ENCODE peak calls at places on chromosomes 16 and 17, in five cellular contexts. One of them, this sample, is unnamed.

GRCh38 chr16:56932588-56933265 is 785 bp downstream of the HERPUD1 start:
- DNase-seq in stomach: peak; percentile 80
- DNase-seq in spleen: peak; percentile 94
- DNase-seq in prostate gland: peak; percentile 81
- DNase-seq in breast epithelium: peak; percentile 83
- DNase-seq in this sample: peak; percentile 95

GRCh38 chr17:40553694-40554534 is 11.4 kb downstream of the CCR7 start:
- DNase-seq in stomach: peak; percentile 25
- DNase-seq in spleen: peak; percentile 85
- DNase-seq in prostate gland: no peak
- DNase-seq in breast epithelium: peak; percentile 78
- DNase-seq in this sample: peak; percentile 91

GRCh38 chr16:66741131-66741900 is 10.1 kb downstream of the DYNC1LI2 start:
- DNase-seq in stomach: peak; percentile 91
- DNase-seq in spleen: no peak
- DNase-seq in prostate gland: peak; percentile 91
- DNase-seq in breast epithelium: peak; percentile 91
- DNase-seq in this sample: peak; percentile 96

GRCh38 chr16:81445926-81446317 is 1.3 kb downstream of the CMIP start:
- DNase-seq in stomach: no peak
- DNase-seq in spleen: no peak
- DNase-seq in prostate gland: peak; percentile 33
- DNase-seq in breast epithelium: no peak
- DNase-seq in this sample: no peak

GRCh38 chr17:72126575-72127486 is 6.0 kb downstream of the SOX9 start:
- DNase-seq in stomach: peak; percentile 61
- DNase-seq in spleen: no peak
- DNase-seq in prostate gland: peak; percentile 49
- DNase-seq in breast epithelium: no peak
- DNase-seq in this sample: no peak

GRCh38 chr16:85051710-85052082 is 24.1 kb downstream of the KIAA0513 start:
- DNase-seq in stomach: no peak
- DNase-seq in spleen: no peak
- DNase-seq in prostate gland: no peak
- DNase-seq in breast epithelium: no peak
- DNase-seq in this sample: no peak

GRCh38 chr16:58464916-58465731 is 34.8 kb upstream of the NDRG4 start:
- DNase-seq in stomach: no peak
- DNase-seq in spleen: peak; percentile 54
- DNase-seq in prostate gland: no peak
- DNase-seq in breast epithelium: no peak
- DNase-seq in this sample: no peak

GRCh38 chr17:59754547-59754946 is 47.1 kb downstream of the VMP1 start:
- DNase-seq in stomach: no peak
- DNase-seq in spleen: no peak
- DNase-seq in prostate gland: no peak
- DNase-seq in breast epithelium: no peak
- DNase-seq in this sample: no peak

GRCh38 chr16:49336581-49336980 is 37.0 kb upstream of the C16orf78 start:
- DNase-seq in stomach: peak; percentile 1
- DNase-seq in spleen: no peak
- DNase-seq in prostate gland: no peak
- DNase-seq in breast epithelium: no peak
- DNase-seq in this sample: peak; percentile 62

GRCh38 chr17:66918896-66919295 is 45.6 kb upstream of the CACNG4 start:
- DNase-seq in stomach: no peak
- DNase-seq in spleen: peak; percentile 38
- DNase-seq in prostate gland: no peak
- DNase-seq in breast epithelium: no peak
- DNase-seq in this sample: no peak

GRCh38 chr16:5019775-5020174 is 14.0 kb downstream of the NAGPA start:
- DNase-seq in stomach: no peak
- DNase-seq in spleen: no peak
- DNase-seq in prostate gland: no peak
- DNase-seq in breast epithelium: no peak
- DNase-seq in this sample: no peak

GRCh38 chr17:8289103-8289397 is 580 bp downstream of the RANGRF start:
- DNase-seq in stomach: no peak
- DNase-seq in spleen: no peak
- DNase-seq in prostate gland: no peak
- DNase-seq in breast epithelium: no peak
- DNase-seq in this sample: no peak

GRCh38 chr17:44258811-44259351 is 9.1 kb downstream of the SLC4A1 start:
- DNase-seq in stomach: no peak
- DNase-seq in spleen: no peak
- DNase-seq in prostate gland: no peak
- DNase-seq in breast epithelium: no peak
- DNase-seq in this sample: no peak

GRCh38 chr16:57152096-57153093 is 33.4 kb downstream of the PSME3IP1 start:
- DNase-seq in stomach: no peak
- DNase-seq in spleen: peak; percentile 28
- DNase-seq in prostate gland: no peak
- DNase-seq in breast epithelium: no peak
- DNase-seq in this sample: peak; percentile 72

GRCh38 chr17:6910987-6911603 is 79.6 kb upstream of the TEKT1 start:
- DNase-seq in stomach: no peak
- DNase-seq in spleen: no peak
- DNase-seq in prostate gland: no peak
- DNase-seq in breast epithelium: no peak
- DNase-seq in this sample: no peak

GRCh38 chr16:68332411-68333121 is 21.7 kb downstream of the PRMT7 start:
- DNase-seq in stomach: no peak
- DNase-seq in spleen: no peak
- DNase-seq in prostate gland: no peak
- DNase-seq in breast epithelium: no peak
- DNase-seq in this sample: no peak

GRCh38 chr17:81018044-81018802 is 16.7 kb upstream of the BAIAP2 start:
- DNase-seq in stomach: no peak
- DNase-seq in spleen: peak; percentile 79
- DNase-seq in prostate gland: peak; percentile 56
- DNase-seq in breast epithelium: no peak
- DNase-seq in this sample: no peak

GRCh38 chr16:73329363-73330306 is 281.7 kb upstream of the ZFHX3 start:
- DNase-seq in stomach: no peak
- DNase-seq in spleen: no peak
- DNase-seq in prostate gland: no peak
- DNase-seq in breast epithelium: no peak
- DNase-seq in this sample: no peak

GRCh38 chr17:75270218-75270965 is 639 bp downstream of the MIF4GD start:
- DNase-seq in stomach: peak; percentile 66
- DNase-seq in spleen: peak; percentile 92
- DNase-seq in prostate gland: peak; percentile 60
- DNase-seq in breast epithelium: peak; percentile 66
- DNase-seq in this sample: no peak

GRCh38 chr17:72381597-72382397 is 261.0 kb downstream of the SOX9 start:
- DNase-seq in stomach: no peak
- DNase-seq in spleen: no peak
- DNase-seq in prostate gland: no peak
- DNase-seq in breast epithelium: no peak
- DNase-seq in this sample: no peak

GRCh38 chr16:56107944-56108583 is 83.2 kb upstream of the GNAO1 start:
- DNase-seq in stomach: no peak
- DNase-seq in spleen: no peak
- DNase-seq in prostate gland: no peak
- DNase-seq in breast epithelium: no peak
- DNase-seq in this sample: peak; percentile 84

GRCh38 chr17:59856859-59857794 is 35.6 kb downstream of the TUBD1 start:
- DNase-seq in stomach: peak; percentile 25
- DNase-seq in spleen: no peak
- DNase-seq in prostate gland: no peak
- DNase-seq in breast epithelium: no peak
- DNase-seq in this sample: no peak

GRCh38 chr16:59478806-59479205 is 744.7 kb upstream of the GOT2 start:
- DNase-seq in stomach: no peak
- DNase-seq in spleen: no peak
- DNase-seq in prostate gland: no peak
- DNase-seq in breast epithelium: no peak
- DNase-seq in this sample: no peak

GRCh38 chr16:56506941-56507340 is 12.9 kb downstream of the BBS2 start:
- DNase-seq in stomach: no peak
- DNase-seq in spleen: no peak
- DNase-seq in prostate gland: no peak
- DNase-seq in breast epithelium: no peak
- DNase-seq in this sample: no peak

GRCh38 chr16:2250652-2251280 is 621 bp downstream of the ECI1 start:
- DNase-seq in stomach: peak; percentile 62
- DNase-seq in spleen: no peak
- DNase-seq in prostate gland: no peak
- DNase-seq in breast epithelium: no peak
- DNase-seq in this sample: no peak

GRCh38 chr16:26598061-26598460 is 468.7 kb upstream of the C16orf82 start:
- DNase-seq in stomach: no peak
- DNase-seq in spleen: no peak
- DNase-seq in prostate gland: no peak
- DNase-seq in breast epithelium: no peak
- DNase-seq in this sample: peak; percentile 45

GRCh38 chr17:7405413-7405881 is 1.6 kb upstream of the TMEM256 start:
- DNase-seq in stomach: no peak
- DNase-seq in spleen: no peak
- DNase-seq in prostate gland: no peak
- DNase-seq in breast epithelium: no peak
- DNase-seq in this sample: no peak

GRCh38 chr17:33832295-33832694 is 422.8 kb upstream of the CCL2 start:
- DNase-seq in stomach: no peak
- DNase-seq in spleen: no peak
- DNase-seq in prostate gland: no peak
- DNase-seq in breast epithelium: no peak
- DNase-seq in this sample: no peak

GRCh38 chr16:67199808-67200198 is 872 bp downstream of the ELMO3 start:
- DNase-seq in stomach: no peak
- DNase-seq in spleen: no peak
- DNase-seq in prostate gland: no peak
- DNase-seq in breast epithelium: no peak
- DNase-seq in this sample: no peak

GRCh38 chr17:4914009-4914408 is 11.1 kb upstream of the CHRNE start:
- DNase-seq in stomach: no peak
- DNase-seq in spleen: no peak
- DNase-seq in prostate gland: no peak
- DNase-seq in breast epithelium: no peak
- DNase-seq in this sample: no peak

GRCh38 chr17:2957631-2958286 is 105.6 kb downstream of the OR1D5 start:
- DNase-seq in stomach: peak; percentile 20
- DNase-seq in spleen: peak; percentile 18
- DNase-seq in prostate gland: no peak
- DNase-seq in breast epithelium: no peak
- DNase-seq in this sample: no peak
- H3K27ac ChIP-seq in stomach: peak overlapping the region; percentile 14
- H3K27ac ChIP-seq in spleen: no peak overlapping the region
- H3K27ac ChIP-seq in prostate gland: no peak overlapping the region
- H3K27ac ChIP-seq in breast epithelium: no peak overlapping the region
- H3K27ac ChIP-seq in this sample: no peak overlapping the region

DNA sequence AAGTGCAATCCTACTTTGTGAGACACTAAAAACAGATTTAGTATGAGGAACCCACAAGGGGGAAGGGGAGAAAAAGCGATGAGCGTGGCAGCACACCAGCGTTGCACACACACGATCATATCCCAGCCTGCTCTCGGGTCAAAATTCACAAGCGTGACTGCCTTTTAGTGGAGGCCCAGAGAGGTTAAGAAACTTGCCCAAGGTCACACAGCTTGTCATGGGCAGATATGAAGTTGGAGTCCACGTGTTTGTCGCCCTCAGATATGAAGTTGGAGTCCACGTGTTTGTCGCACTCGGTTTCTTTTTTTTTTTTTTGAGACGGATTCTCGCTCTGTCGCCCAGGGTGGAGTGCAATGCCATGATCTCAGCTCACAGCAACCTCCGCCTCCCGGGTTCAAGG is 58.3 kb downstream of the TIMM22 start:
- DNase-seq in stomach: no peak
- DNase-seq in spleen: no peak
- DNase-seq in prostate gland: no peak
- DNase-seq in breast epithelium: no peak
- DNase-seq in this sample: no peak
- TF ChIP-seq POLR2AphosphoS5 in stomach: no peak
- TF ChIP-seq POLR2AphosphoS5 in spleen: no peak
- TF ChIP-seq POLR2AphosphoS5 in prostate gland: no peak
- TF ChIP-seq POLR2AphosphoS5 in breast epithelium: no peak
- TF ChIP-seq POLR2AphosphoS5 in this sample: no peak

DNA sequence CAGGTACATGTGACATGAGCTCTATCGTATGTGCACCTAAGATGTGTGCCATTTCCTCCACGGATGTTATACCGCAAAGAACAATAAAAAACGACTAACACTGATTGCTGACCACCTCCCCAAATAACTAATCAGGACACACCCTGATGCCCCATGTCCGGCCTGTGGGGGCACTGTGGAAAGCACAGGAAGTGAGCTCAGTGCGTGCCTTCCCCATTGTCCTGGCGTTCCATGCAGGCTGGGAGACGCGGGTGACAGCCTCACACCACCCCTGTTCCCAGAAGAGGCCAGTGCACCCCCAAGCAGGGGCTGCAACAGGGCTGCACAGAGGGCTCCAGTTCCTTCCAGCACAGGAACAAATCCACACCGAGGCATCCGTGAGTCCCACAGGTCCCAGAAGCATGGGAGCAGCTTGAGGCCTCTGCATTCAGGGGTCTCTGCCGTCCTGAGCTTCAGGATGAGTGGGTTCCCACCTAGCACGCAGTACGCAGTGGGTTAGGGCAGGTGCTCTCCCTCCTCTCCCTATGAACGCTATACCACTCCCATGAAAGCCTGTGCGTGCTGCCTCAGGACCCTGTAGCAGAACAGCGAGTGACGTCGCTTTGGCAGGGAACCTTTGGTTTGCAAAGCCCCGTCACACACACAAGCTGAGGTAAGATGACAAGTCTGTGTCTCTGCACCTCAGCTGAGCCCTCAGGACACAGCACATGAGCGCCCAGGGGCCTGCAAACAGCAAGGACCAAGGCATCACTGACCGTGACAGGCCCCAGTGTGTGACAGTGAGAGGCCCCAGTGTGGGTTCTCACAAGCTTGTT is 117.7 kb downstream of the ZNF778 start:
- DNase-seq in stomach: no peak
- DNase-seq in spleen: no peak
- DNase-seq in prostate gland: no peak
- DNase-seq in breast epithelium: no peak
- DNase-seq in this sample: no peak
- TF ChIP-seq CTCF in stomach: no peak
- TF ChIP-seq CTCF in spleen: no peak
- TF ChIP-seq CTCF in prostate gland: no peak
- TF ChIP-seq CTCF in breast epithelium: no peak
- TF ChIP-seq CTCF in this sample: no peak

GRCh38 chr17:57443781-57444180 is 187.5 kb downstream of the MSI2 start:
- DNase-seq in stomach: no peak
- DNase-seq in spleen: no peak
- DNase-seq in prostate gland: no peak
- DNase-seq in breast epithelium: no peak
- DNase-seq in this sample: no peak

GRCh38 chr17:57442914-57443571 is 186.7 kb downstream of the MSI2 start:
- DNase-seq in stomach: peak; percentile 36
- DNase-seq in spleen: peak; percentile 89
- DNase-seq in prostate gland: peak; percentile 45
- DNase-seq in breast epithelium: peak; percentile 54
- DNase-seq in this sample: no peak

GRCh38 chr17:57444632-57445031 is 188.3 kb downstream of the MSI2 start:
- DNase-seq in stomach: no peak
- DNase-seq in spleen: no peak
- DNase-seq in prostate gland: no peak
- DNase-seq in breast epithelium: no peak
- DNase-seq in this sample: no peak

GRCh38 chr17:57445772-57446472 is 189.6 kb downstream of the MSI2 start:
- DNase-seq in stomach: no peak
- DNase-seq in spleen: no peak
- DNase-seq in prostate gland: no peak
- DNase-seq in breast epithelium: no peak
- DNase-seq in this sample: no peak

GRCh38 chr17:57445051-57445450 is 188.7 kb downstream of the MSI2 start:
- DNase-seq in stomach: no peak
- DNase-seq in spleen: no peak
- DNase-seq in prostate gland: no peak
- DNase-seq in breast epithelium: peak; percentile 52
- DNase-seq in this sample: no peak
- H3K27ac ChIP-seq in stomach: no peak overlapping the region
- H3K27ac ChIP-seq in spleen: no peak overlapping the region
- H3K27ac ChIP-seq in prostate gland: no peak overlapping the region
- H3K27ac ChIP-seq in breast epithelium: no peak overlapping the region
- H3K27ac ChIP-seq in this sample: no peak overlapping the region